ENCODE peak calls at places on chromosomes 12 and 14, in seven cellular contexts. W is GM12878, F is HepG2, S is SK-N-SH, Y is K562, L is H1, V is GM12891. K is an unnamed sample.

GRCh38 chr12:581746-582145 is 81.5 kb downstream of the NINJ2 start:
- DNase-seq in W (no peak), F (no peak), S (no peak), Y (no peak), L (no peak), V (no peak), K (no peak)

GRCh38 chr14:27015046-27015445 is 417.2 kb upstream of the NOVA1 start:
- DNase-seq in W (no peak), F (no peak), S (no peak), Y (no peak), L (no peak), V (no peak), K (no peak)

GRCh38 chr14:50871914-50872732 is at the start of gene ABHD12B:
- DNase-seq in W (no peak), F (no peak), S (peak), Y (no peak), L (no peak), V (no peak), K (no peak)

GRCh38 chr14:99571303-99571986 is 32.6 kb downstream of the CCDC85C start:
- DNase-seq in W (no peak), F (no peak), S (no peak), Y (no peak), L (no peak), V (no peak), K (no peak)

GRCh38 chr14:83870556-83870955 is 1659.4 kb upstream of the FLRT2 start:
- DNase-seq in W (no peak), F (no peak), S (no peak), Y (no peak), L (no peak), V (no peak), K (no peak)

GRCh38 chr14:69376439-69376838 is 21.7 kb downstream of the ERH start:
- DNase-seq in W (no peak), F (peak), S (no peak), Y (no peak), L (no peak), V (no peak), K (no peak)

GRCh38 chr12:119843100-119843499 is 34.0 kb downstream of the CIT start:
- DNase-seq in W (no peak), F (no peak), S (no peak), Y (no peak), L (no peak), V (no peak), K (no peak)

GRCh38 chr14:34713681-34714319 is 593 bp downstream of the CFL2 start:
- DNase-seq in W (no peak), F (peak), S (no peak), Y (peak), L (no peak), V (no peak), K (no peak)

GRCh38 chr14:104735830-104736642 is 12.0 kb downstream of the ADSS1 start:
- DNase-seq in W (no peak), F (peak), S (peak), Y (no peak), L (no peak), V (no peak), K (no peak)

GRCh38 chr12:389138-390096 is at the start of gene KDM5A:
- DNase-seq in W (peak), F (peak), S (peak), Y (peak), L (peak), V (peak), K (peak)

GRCh38 chr12:80420075-80420474 is 24.0 kb upstream of the PTPRQ start:
- DNase-seq in W (no peak), F (no peak), S (no peak), Y (no peak), L (no peak), V (no peak), K (no peak)

GRCh38 chr12:15555466-15555865 is 233.2 kb downstream of the PTPRO start:
- DNase-seq in W (no peak), F (no peak), S (no peak), Y (no peak), L (no peak), V (no peak), K (no peak)

GRCh38 chr12:25615119-25615518 is 62.0 kb upstream of the LMNTD1 start:
- DNase-seq in W (no peak), F (no peak), S (no peak), Y (peak), L (no peak), V (no peak), K (no peak)

GRCh38 chr14:89037065-89037464 is 212.6 kb downstream of the TTC8 start:
- DNase-seq in W (no peak), F (no peak), S (no peak), Y (no peak), L (no peak), V (no peak), K (no peak)

GRCh38 chr14:49954171-49954631 is 61.3 kb downstream of the ARF6 start:
- DNase-seq in W (no peak), F (no peak), S (no peak), Y (no peak), L (no peak), V (no peak), K (no peak)

GRCh38 chr12:10612954-10613333 is 465 bp downstream of the MAGOHB start:
- DNase-seq in W (no peak), F (no peak), S (no peak), Y (peak), L (no peak), V (no peak), K (no peak)

GRCh38 chr12:65810036-65810435 is 14.2 kb upstream of the HMGA2 start:
- DNase-seq in W (no peak), F (no peak), S (no peak), Y (no peak), L (no peak), V (no peak), K (no peak)

GRCh38 chr12:42385341-42385841 is 59.4 kb downstream of the PPHLN1 start:
- DNase-seq in W (no peak), F (no peak), S (no peak), Y (peak), L (no peak), V (no peak), K (no peak)

GRCh38 chr14:51643137-51643536 is 8.6 kb upstream of the FRMD6 start:
- DNase-seq in W (no peak), F (no peak), S (no peak), Y (no peak), L (no peak), V (no peak), K (no peak)

GRCh38 chr14:69049675-69050074 is 70.6 kb upstream of the ACTN1 start:
- DNase-seq in W (no peak), F (peak), S (no peak), Y (no peak), L (no peak), V (no peak), K (no peak)

GRCh38 chr12:4615667-4616066 is 33.2 kb downstream of the AKAP3 start:
- DNase-seq in W (no peak), F (no peak), S (no peak), Y (no peak), L (no peak), V (no peak), K (no peak)

GRCh38 chr12:2284857-2285256 is 232.1 kb downstream of the CACNA1C start:
- DNase-seq in W (no peak), F (peak), S (peak), Y (peak), L (peak), V (no peak), K (peak)

GRCh38 chr12:127389923-127390322 is 877.0 kb upstream of the TMEM132C start:
- DNase-seq in W (no peak), F (peak), S (no peak), Y (no peak), L (peak), V (no peak), K (no peak)

GRCh38 chr12:114119316-114119715 is 153.2 kb upstream of the RBM19 start:
- DNase-seq in W (no peak), F (no peak), S (no peak), Y (no peak), L (no peak), V (no peak), K (no peak)

GRCh38 chr12:70052931-70053497 is 190.2 kb upstream of the CNOT2 start:
- DNase-seq in W (no peak), F (peak), S (no peak), Y (peak), L (no peak), V (no peak), K (no peak)

GRCh38 chr12:66048843-66049537 is 81.6 kb downstream of the LLPH start:
- DNase-seq in W (no peak), F (peak), S (no peak), Y (no peak), L (no peak), V (no peak), K (no peak)

GRCh38 chr12:21336656-21337055 is 1.9 kb upstream of the SLCO1A2 start:
- DNase-seq in W (no peak), F (peak), S (no peak), Y (no peak), L (no peak), V (no peak), K (no peak)

GRCh38 chr14:105203057-105203494 is 22.0 kb upstream of the NUDT14 start:
- DNase-seq in W (no peak), F (no peak), S (peak), Y (peak), L (peak), V (peak), K (peak)

GRCh38 chr12:27163048-27163715 is 80.8 kb upstream of the C12orf71 start:
- DNase-seq in W (no peak), F (no peak), S (no peak), Y (no peak), L (no peak), V (no peak), K (no peak)
- TF ChIP-seq TAF1 in W (no peak), F (no peak), S (no peak), Y (no peak), L (no peak), V (no peak), K (no peak)

GRCh38 chr12:49515266-49515665 is 23.6 kb upstream of the KCNH3 start:
- DNase-seq in W (no peak), F (no peak), S (no peak), Y (no peak), L (no peak), V (no peak), K (no peak)
- TF ChIP-seq POLR2AphosphoS5 in W (no peak), F (no peak), S (no peak), Y (no peak), L (no peak), V (no peak), K (no peak)

DNA sequence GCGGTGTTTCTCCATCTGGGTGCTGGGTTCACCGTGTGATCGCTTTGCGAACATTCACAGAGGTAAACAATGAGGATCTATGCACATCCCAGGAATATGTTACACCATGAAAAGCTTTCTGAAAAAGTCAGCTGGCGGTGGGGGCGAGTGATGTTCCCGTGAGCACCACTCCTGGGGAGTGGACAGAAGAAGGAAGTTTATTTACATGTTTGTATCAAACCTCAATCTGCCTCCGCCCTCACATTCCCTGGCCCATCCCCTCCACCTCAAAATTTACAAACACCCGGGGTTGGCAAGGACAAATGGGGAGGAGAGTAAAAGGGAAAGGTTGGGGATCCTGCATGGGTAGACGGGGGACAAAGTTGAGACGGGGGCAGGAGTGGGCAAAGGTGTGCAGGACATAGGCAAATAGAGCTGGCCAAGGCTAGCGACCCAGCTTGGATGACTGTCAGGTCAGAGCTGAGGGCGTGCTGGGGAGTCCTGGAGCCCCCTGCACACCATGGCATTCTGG is 6.9 kb downstream of the TNFRSF1A start:
- DNase-seq in W (no peak), F (no peak), S (no peak), Y (no peak), L (no peak), V (no peak), K (no peak)
- TF ChIP-seq TAF1 in W (no peak), F (no peak), S (no peak), Y (no peak), L (no peak), V (no peak), K (no peak)

GRCh38 chr12:115873416-115874082 is 403.9 kb downstream of the MED13L start:
- DNase-seq in W (no peak), F (peak), S (no peak), Y (no peak), L (no peak), V (no peak), K (no peak)
- TF ChIP-seq POLR2AphosphoS5 in W (no peak), F (no peak), S (no peak), Y (no peak), L (no peak), V (no peak), K (no peak)

GRCh38 chr12:130449291-130449690 is 111.6 kb downstream of the PIWIL1 start:
- DNase-seq in W (no peak), F (no peak), S (no peak), Y (no peak), L (no peak), V (no peak), K (no peak)

GRCh38 chr12:130447655-130447965 is 109.9 kb downstream of the PIWIL1 start:
- DNase-seq in W (no peak), F (no peak), S (no peak), Y (no peak), L (no peak), V (no peak), K (no peak)

GRCh38 chr12:130446846-130447654 is 109.4 kb downstream of the PIWIL1 start:
- DNase-seq in W (no peak), F (no peak), S (no peak), Y (no peak), L (no peak), V (no peak), K (no peak)

GRCh38 chr12:130451001-130451930 is 113.6 kb downstream of the PIWIL1 start:
- DNase-seq in W (no peak), F (no peak), S (no peak), Y (no peak), L (no peak), V (no peak), K (no peak)

GRCh38 chr12:130448044-130448821 is 110.5 kb downstream of the PIWIL1 start:
- DNase-seq in W (no peak), F (no peak), S (no peak), Y (peak), L (no peak), V (no peak), K (no peak)
- TF ChIP-seq TAF1 in W (no peak), F (no peak), S (no peak), Y (no peak), L (no peak), V (no peak), K (no peak)

DNA sequence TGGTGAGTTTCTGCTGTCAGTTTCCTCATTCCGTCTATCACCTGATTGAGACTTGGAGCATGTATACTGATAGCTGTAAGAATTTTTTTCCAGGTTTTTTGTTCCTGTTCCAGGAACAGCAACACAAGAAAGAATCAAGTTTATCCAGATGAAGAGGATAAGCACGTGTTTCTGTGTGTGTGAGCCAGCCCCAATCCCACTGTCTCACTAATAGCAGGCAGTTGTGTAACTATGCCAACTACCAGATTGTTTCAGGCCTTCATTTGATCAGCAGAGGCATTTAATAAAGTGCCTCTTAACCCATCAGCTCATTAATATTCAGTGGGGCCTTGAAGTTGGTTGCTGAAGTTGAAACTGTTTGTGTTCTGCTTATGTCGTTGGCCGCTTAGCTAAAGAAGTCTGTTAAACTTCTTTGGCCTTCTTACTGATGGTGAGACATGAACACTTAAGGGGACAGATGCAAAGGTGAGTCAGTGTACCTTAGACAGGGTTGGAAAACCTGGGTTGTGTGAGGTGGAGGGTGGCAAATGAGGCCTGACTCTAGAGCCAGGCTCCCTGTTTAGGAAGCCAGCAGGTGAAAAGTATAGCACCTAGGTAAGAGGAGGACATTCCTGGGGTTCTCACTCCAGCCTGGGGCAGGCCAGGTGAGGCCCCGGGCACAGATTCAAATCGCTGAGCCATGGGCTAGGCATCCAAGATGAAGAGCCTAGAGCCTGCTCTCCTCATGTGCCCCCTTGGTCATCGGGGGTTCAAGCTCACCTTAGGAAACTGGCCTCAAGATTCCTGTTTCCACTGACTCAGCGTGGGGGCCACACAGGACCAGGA is 3.7 kb downstream of the ANKRD13A start:
- DNase-seq in W (no peak), F (no peak), S (no peak), Y (no peak), L (no peak), V (no peak), K (no peak)
- TF ChIP-seq POLR2AphosphoS5 in W (no peak), F (no peak), S (no peak), Y (no peak), L (no peak), V (no peak), K (no peak)

DNA sequence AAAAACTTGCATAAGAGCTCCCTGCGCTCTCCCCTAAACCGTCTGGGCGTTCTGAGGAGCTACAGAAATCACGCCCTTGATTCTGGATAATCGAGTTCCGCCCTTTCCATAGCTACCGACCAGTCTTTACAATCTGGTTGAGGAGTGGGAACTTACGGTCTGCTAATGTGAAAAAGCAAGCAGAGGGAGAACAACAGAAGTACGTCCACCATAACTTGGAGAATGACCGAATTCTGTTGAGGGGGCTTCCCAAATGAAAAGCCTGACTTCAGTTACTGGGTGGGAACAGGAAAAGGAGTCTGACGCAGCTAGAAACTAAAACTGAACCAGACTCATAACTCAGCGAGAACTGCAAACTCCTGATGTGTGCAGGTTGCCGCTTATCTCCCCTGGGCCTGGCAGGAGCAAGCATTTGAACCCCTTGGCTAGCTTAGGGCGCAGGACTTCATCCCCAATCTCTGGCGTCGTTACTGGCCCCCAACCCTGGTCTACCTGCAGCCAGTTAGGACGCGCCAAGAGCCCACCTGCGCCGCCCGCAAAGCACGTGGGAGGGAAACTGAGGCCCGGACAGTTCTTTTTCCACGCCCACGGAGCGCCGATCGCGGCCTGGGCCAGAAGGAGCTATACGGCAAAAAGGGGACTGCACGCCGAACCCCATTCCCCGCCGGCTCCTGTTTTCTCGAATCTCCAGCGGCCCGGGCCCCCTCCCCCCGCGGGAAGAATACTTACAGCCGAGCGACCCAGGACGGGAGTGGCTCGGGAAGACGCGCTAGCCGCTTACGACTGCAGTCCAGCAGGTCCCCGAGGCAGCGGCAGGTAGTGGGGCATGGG is 818 bp downstream of the LRIG3 start:
- DNase-seq in W (no peak), F (peak), S (no peak), Y (no peak), L (no peak), V (peak), K (peak)
- TF ChIP-seq TAF1 in W (no peak), F (no peak), S (no peak), Y (no peak), L (peak), V (no peak), K (peak)

GRCh38 chr12:109914461-109914860 is 14.4 kb downstream of the TCHP start:
- DNase-seq in W (no peak), F (no peak), S (no peak), Y (no peak), L (no peak), V (no peak), K (no peak)

GRCh38 chr12:109916045-109916444 is 16.0 kb downstream of the TCHP start:
- DNase-seq in W (no peak), F (no peak), S (no peak), Y (no peak), L (no peak), V (no peak), K (no peak)

GRCh38 chr12:109919466-109919865 is 19.4 kb downstream of the TCHP start:
- DNase-seq in W (no peak), F (no peak), S (peak), Y (no peak), L (no peak), V (no peak), K (no peak)

GRCh38 chr12:109912790-109913189 is 12.7 kb downstream of the TCHP start:
- DNase-seq in W (no peak), F (no peak), S (peak), Y (no peak), L (no peak), V (no peak), K (no peak)

DNA sequence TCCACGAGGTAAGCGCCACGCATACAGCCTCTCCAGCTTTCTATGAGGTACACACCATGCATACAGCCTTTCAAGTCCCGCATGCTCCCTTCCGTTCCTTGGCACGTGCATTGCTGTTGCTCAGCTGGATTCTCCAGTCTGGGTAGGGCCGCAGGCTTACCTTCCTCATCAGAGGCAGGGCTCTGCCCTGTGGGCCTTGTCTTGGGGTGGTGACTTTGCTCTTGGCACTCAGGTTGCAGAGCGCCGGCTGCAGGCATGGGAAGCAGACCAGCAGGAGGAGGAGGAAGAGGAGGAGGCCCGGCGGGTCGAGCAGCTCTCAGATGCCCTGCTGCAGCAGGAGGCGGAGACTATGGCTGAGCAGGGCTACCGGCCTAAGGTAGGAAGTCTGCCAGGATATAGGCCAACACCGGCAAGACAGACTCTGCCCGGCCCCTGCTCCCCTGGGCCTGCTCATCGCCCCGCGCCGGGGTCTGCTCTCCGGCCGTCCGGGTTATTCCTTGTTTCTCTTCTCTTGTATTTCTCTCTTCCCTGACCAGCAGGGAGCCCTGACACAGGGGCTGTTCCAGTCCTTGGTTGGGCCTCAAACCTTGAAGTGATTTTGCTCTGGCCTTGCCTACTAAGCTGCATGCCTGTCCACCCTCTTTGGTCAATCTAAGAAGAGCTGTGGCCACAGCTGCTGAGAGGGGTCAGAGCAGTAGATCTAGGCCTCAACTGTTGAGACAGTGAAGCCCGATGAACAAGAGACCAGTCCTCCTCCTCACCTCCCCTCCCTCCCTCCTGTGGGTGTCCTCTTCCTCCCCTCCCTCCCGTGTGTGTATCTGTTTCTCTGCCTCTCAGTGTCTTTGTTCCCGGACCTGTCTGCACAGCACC is 15.3 kb downstream of the TCHP start:
- DNase-seq in W (no peak), F (no peak), S (no peak), Y (no peak), L (no peak), V (no peak), K (no peak)
- TF ChIP-seq POLR2AphosphoS5 in W (no peak), F (no peak), S (no peak), Y (no peak), L (no peak), V (no peak), K (no peak)